ENCODE peak calls at places on chromosomes 1 and 21, in seven cellular contexts. One of them, this sample, is unnamed.

GRCh38 chr1:19980298-19980697 is 880 bp upstream of the PLA2G2A start:
- DNase-seq in psoas muscle: no peak
- DNase-seq in kidney epithelial cell: no peak
- DNase-seq in AG04450: no peak
- DNase-seq in A549: no peak
- DNase-seq in adrenal gland: no peak
- DNase-seq in K562: no peak
- DNase-seq in this sample: no peak

GRCh38 chr21:35071347-35071746 is 22.2 kb upstream of the RUNX1 start:
- DNase-seq in kidney epithelial cell: no peak
- DNase-seq in AG04450: no peak
- DNase-seq in K562: no peak
- DNase-seq in psoas muscle: no peak
- DNase-seq in adrenal gland: no peak
- DNase-seq in A549: no peak
- DNase-seq in this sample: no peak

GRCh38 chr1:159798893-159799292 is 3.3 kb upstream of the FCRL6 start:
- DNase-seq in AG04450: peak; percentile 66
- DNase-seq in psoas muscle: peak; percentile 67
- DNase-seq in adrenal gland: peak; percentile 83
- DNase-seq in K562: peak; percentile 67
- DNase-seq in A549: peak; percentile 86
- DNase-seq in kidney epithelial cell: peak; percentile 26
- DNase-seq in this sample: peak; percentile 67

GRCh38 chr1:145720556-145720877 is 1.2 kb downstream of the CD160 start:
- DNase-seq in K562: no peak
- DNase-seq in AG04450: peak; percentile 59
- DNase-seq in kidney epithelial cell: peak; percentile 66
- DNase-seq in A549: no peak
- DNase-seq in psoas muscle: no peak
- DNase-seq in adrenal gland: no peak
- DNase-seq in this sample: no peak

GRCh38 chr1:24540906-24541710 is 14.8 kb upstream of the NCMAP start:
- DNase-seq in kidney epithelial cell: peak; percentile 67
- DNase-seq in K562: no peak
- DNase-seq in A549: peak; percentile 32
- DNase-seq in adrenal gland: peak; percentile 29
- DNase-seq in psoas muscle: no peak
- DNase-seq in AG04450: peak; percentile 16
- DNase-seq in this sample: no peak

GRCh38 chr1:44380666-44381177 is 24.3 kb upstream of the RNF220 start:
- DNase-seq in psoas muscle: no peak
- DNase-seq in AG04450: no peak
- DNase-seq in K562: no peak
- DNase-seq in kidney epithelial cell: no peak
- DNase-seq in A549: no peak
- DNase-seq in adrenal gland: no peak
- DNase-seq in this sample: peak; percentile 48

GRCh38 chr21:46551636-46552241 is 53.1 kb downstream of the S100B start:
- DNase-seq in adrenal gland: peak; percentile 25
- DNase-seq in AG04450: no peak
- DNase-seq in A549: no peak
- DNase-seq in K562: no peak
- DNase-seq in kidney epithelial cell: no peak
- DNase-seq in psoas muscle: peak; percentile 53
- DNase-seq in this sample: no peak

GRCh38 chr1:218930472-218930871 is 243.2 kb upstream of the LYPLAL1 start:
- DNase-seq in adrenal gland: no peak
- DNase-seq in AG04450: no peak
- DNase-seq in A549: no peak
- DNase-seq in K562: no peak
- DNase-seq in kidney epithelial cell: no peak
- DNase-seq in psoas muscle: no peak
- DNase-seq in this sample: no peak

GRCh38 chr1:89894210-89894668 is 73.4 kb downstream of the LRRC8D start:
- DNase-seq in adrenal gland: no peak
- DNase-seq in A549: no peak
- DNase-seq in AG04450: peak; percentile 71
- DNase-seq in kidney epithelial cell: no peak
- DNase-seq in psoas muscle: no peak
- DNase-seq in K562: no peak
- DNase-seq in this sample: no peak

GRCh38 chr1:173408886-173409285 is 68.2 kb upstream of the PRDX6 start:
- DNase-seq in kidney epithelial cell: no peak
- DNase-seq in K562: no peak
- DNase-seq in A549: no peak
- DNase-seq in psoas muscle: no peak
- DNase-seq in adrenal gland: no peak
- DNase-seq in AG04450: no peak
- DNase-seq in this sample: no peak

GRCh38 chr1:51621161-51621560 is 4.3 kb downstream of the OSBPL9 start:
- DNase-seq in AG04450: no peak
- DNase-seq in kidney epithelial cell: no peak
- DNase-seq in A549: no peak
- DNase-seq in K562: no peak
- DNase-seq in adrenal gland: no peak
- DNase-seq in psoas muscle: no peak
- DNase-seq in this sample: no peak

GRCh38 chr1:87044840-87045239 is 130.4 kb downstream of the HS2ST1 start:
- DNase-seq in A549: no peak
- DNase-seq in AG04450: no peak
- DNase-seq in psoas muscle: no peak
- DNase-seq in K562: no peak
- DNase-seq in kidney epithelial cell: no peak
- DNase-seq in adrenal gland: no peak
- DNase-seq in this sample: peak; percentile 78

GRCh38 chr1:9106286-9106685 is 22.6 kb downstream of the GPR157 start:
- DNase-seq in A549: no peak
- DNase-seq in kidney epithelial cell: no peak
- DNase-seq in AG04450: no peak
- DNase-seq in K562: no peak
- DNase-seq in adrenal gland: no peak
- DNase-seq in psoas muscle: peak; percentile 46
- DNase-seq in this sample: no peak

GRCh38 chr1:53949023-53949611 is 3.0 kb downstream of the LRRC42 start:
- DNase-seq in K562: peak; percentile 60
- DNase-seq in AG04450: no peak
- DNase-seq in adrenal gland: no peak
- DNase-seq in psoas muscle: no peak
- DNase-seq in A549: peak; percentile 27
- DNase-seq in kidney epithelial cell: no peak
- DNase-seq in this sample: peak; percentile 57

GRCh38 chr1:86915737-86916235 is 1.4 kb downstream of the HS2ST1 start:
- DNase-seq in kidney epithelial cell: no peak
- DNase-seq in psoas muscle: no peak
- DNase-seq in A549: no peak
- DNase-seq in K562: no peak
- DNase-seq in AG04450: no peak
- DNase-seq in adrenal gland: no peak
- DNase-seq in this sample: no peak

GRCh38 chr1:177424746-177425145 is 254.0 kb downstream of the BRINP2 start:
- DNase-seq in kidney epithelial cell: no peak
- DNase-seq in adrenal gland: no peak
- DNase-seq in psoas muscle: no peak
- DNase-seq in AG04450: no peak
- DNase-seq in K562: no peak
- DNase-seq in A549: no peak
- DNase-seq in this sample: no peak

DNA sequence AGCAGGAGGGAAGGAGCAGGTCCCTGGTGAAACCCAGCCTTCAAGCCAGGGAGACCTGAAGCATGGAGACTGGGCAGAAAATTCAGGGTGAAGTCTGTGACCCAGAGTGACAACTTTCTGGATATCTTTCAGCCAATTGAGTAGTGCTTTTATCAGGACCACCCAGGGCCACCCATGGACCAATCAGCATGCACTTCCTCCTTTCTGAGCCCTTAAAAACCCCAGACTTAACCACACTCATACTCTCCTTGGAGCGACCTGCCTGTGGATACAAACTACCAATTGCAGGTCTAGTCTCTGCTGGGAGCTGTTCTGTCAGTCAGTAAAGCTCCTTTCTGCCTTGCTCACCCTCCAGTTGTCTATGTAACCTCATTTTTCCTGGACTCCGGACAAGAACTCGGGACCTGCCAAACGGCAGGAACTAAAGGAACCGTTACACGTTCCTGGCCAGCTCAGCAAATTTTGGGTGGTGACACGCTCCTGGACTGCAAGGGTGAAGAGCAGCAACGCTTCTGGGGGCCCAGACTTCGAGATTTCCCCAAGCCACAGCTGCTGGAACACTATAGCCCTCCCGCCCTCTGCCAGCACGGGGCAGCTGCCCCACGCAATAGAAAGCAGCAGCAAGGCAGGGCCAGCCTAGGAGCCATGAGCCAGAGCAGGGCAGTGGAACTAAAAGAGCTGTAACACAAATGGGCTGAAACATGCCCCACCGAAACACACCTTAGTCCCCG is 1183.4 kb downstream of the AMY1C start:
- DNase-seq in psoas muscle: no peak
- DNase-seq in K562: no peak
- DNase-seq in kidney epithelial cell: no peak
- DNase-seq in AG04450: no peak
- DNase-seq in adrenal gland: no peak
- DNase-seq in A549: no peak
- DNase-seq in this sample: peak; percentile 16
- H3K4me3 ChIP-seq in psoas muscle: no peak overlapping the region
- H3K4me3 ChIP-seq in K562: no peak overlapping the region
- H3K4me3 ChIP-seq in kidney epithelial cell: no peak overlapping the region
- H3K4me3 ChIP-seq in AG04450: no peak overlapping the region
- H3K4me3 ChIP-seq in adrenal gland: no peak overlapping the region
- H3K4me3 ChIP-seq in A549: no peak overlapping the region
- H3K4me3 ChIP-seq in this sample: no peak overlapping the region

DNA sequence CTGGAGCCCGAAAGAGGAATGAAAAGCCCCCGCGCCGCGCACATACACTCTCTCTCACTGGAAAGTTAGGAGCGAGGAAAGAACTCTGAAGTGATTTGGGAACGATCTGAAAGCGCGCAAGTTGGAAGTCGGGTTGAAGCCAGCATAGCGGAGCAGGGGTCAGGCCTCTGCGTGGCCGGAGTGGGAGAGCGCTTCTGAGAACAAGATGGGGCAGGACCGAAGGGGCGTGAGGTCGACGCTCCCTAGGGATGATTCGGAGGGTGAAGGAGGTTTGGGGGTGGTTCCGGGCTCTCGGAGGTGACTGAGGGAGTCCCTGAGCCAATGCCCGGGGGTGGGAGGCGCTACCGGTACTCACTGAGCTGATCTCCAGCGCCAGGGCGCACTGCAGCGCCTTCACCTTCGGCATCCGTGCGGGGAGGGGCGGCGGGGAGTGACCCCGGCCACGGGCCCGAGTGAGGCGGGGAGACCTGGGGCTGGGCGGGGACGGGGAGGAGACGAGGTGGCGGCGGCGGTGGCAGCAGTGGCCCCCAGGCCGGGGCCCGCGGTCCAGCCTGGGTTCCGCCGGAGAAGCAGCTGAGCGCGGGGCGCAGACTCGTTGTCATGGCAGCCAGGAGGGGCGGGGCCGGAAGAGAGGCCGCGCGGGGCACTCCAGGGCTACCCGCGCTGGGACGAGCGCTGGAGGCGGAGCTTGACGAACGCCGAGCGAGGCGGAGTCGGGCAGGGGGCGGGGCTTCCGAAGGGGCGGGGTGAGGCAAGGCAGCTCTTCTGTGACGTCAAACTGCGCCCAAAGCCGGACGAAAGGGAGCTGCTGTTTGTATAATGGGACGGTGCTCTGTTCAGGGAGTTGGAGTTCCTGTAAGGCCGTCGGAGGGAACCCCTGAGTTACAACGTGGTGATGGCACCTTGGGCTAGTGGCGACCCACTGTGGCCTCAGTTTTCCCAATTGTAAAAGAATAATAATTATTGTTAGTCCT is at the start of gene SPATA6:
- DNase-seq in adrenal gland: peak; percentile 99
- DNase-seq in A549: peak; percentile 82
- DNase-seq in psoas muscle: peak; percentile 98
- DNase-seq in AG04450: peak; percentile 89
- DNase-seq in K562: peak; percentile 99
- DNase-seq in kidney epithelial cell: peak; percentile 64
- DNase-seq in this sample: peak; percentile 93
- TF ChIP-seq CTCF in adrenal gland: no peak
- TF ChIP-seq CTCF in A549: no peak
- TF ChIP-seq CTCF in psoas muscle: no peak
- TF ChIP-seq CTCF in AG04450: no peak
- TF ChIP-seq CTCF in K562: no peak
- TF ChIP-seq CTCF in kidney epithelial cell: peak; percentile 5
- TF ChIP-seq CTCF in this sample: no peak

GRCh38 chr1:84433253-84434080 is 35.2 kb downstream of the DNASE2B start:
- DNase-seq in K562: peak; percentile 48
- DNase-seq in kidney epithelial cell: peak; percentile 31
- DNase-seq in adrenal gland: peak; percentile 74
- DNase-seq in psoas muscle: no peak
- DNase-seq in A549: peak; percentile 33
- DNase-seq in AG04450: peak; percentile 58
- DNase-seq in this sample: peak; percentile 77
- H3K4me3 ChIP-seq in K562: no peak overlapping the region
- H3K4me3 ChIP-seq in kidney epithelial cell: no peak overlapping the region
- H3K4me3 ChIP-seq in adrenal gland: no peak overlapping the region
- H3K4me3 ChIP-seq in psoas muscle: peak overlapping the region; percentile 53
- H3K4me3 ChIP-seq in A549: peak overlapping the region; percentile 44
- H3K4me3 ChIP-seq in AG04450: no peak overlapping the region
- H3K4me3 ChIP-seq in this sample: no peak overlapping the region

GRCh38 chr1:82091729-82092128 is 291.0 kb downstream of the ADGRL2 start:
- DNase-seq in K562: no peak
- DNase-seq in AG04450: no peak
- DNase-seq in A549: no peak
- DNase-seq in kidney epithelial cell: no peak
- DNase-seq in psoas muscle: no peak
- DNase-seq in adrenal gland: no peak
- DNase-seq in this sample: no peak
- TF ChIP-seq CTCF in K562: no peak
- TF ChIP-seq CTCF in AG04450: no peak
- TF ChIP-seq CTCF in A549: no peak
- TF ChIP-seq CTCF in kidney epithelial cell: no peak
- TF ChIP-seq CTCF in psoas muscle: no peak
- TF ChIP-seq CTCF in adrenal gland: no peak
- TF ChIP-seq CTCF in this sample: peak; percentile 2

DNA sequence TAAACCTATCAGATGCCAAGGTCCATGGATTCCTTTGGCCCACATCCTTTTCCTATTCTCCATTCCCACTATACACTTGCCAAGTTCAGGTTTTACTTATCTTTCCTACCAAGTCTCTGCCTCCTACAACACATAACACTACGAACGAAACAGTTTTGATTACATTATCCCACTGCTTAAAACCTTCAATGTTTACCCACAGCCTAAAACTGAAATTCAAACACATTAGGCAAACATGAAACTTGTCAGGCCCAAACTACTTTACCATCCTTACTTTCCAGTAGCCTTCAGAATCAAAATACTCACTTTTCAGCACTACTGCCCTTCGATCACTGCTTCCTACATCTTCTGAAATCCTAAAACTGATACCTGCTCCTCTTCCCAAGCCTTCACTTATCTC is 3.0 kb downstream of the SCAF4 start:
- DNase-seq in A549: no peak
- DNase-seq in psoas muscle: no peak
- DNase-seq in K562: no peak
- DNase-seq in kidney epithelial cell: no peak
- DNase-seq in AG04450: no peak
- DNase-seq in adrenal gland: no peak
- DNase-seq in this sample: no peak
- H3K4me3 ChIP-seq in A549: no peak overlapping the region
- H3K4me3 ChIP-seq in psoas muscle: peak overlapping the region; percentile 98
- H3K4me3 ChIP-seq in K562: peak overlapping the region; percentile 93
- H3K4me3 ChIP-seq in kidney epithelial cell: no peak overlapping the region
- H3K4me3 ChIP-seq in AG04450: no peak overlapping the region
- H3K4me3 ChIP-seq in adrenal gland: no peak overlapping the region
- H3K4me3 ChIP-seq in this sample: no peak overlapping the region

This sample was measured in GM12865.